ENCODE peak calls at places on chromosomes 13 and 19, in eight cellular contexts. Z is PC-3, X is MM.1S, I is K562, P is thoracic aorta, K is heart right ventricle, E is psoas muscle, V is heart left ventricle. R is an unnamed sample.

GRCh38 chr13:77386880-77387606 is 60.1 kb upstream of the MYCBP2 start:
- DNase-seq in V (no peak), P (peak), E (peak), Z (peak), I (no peak), X (no peak), K (no peak), R (no peak)

GRCh38 chr19:47663911-47664771 is 49.1 kb upstream of the EHD2 start:
- DNase-seq in I (peak), V (no peak), Z (peak), X (no peak), K (no peak), E (peak), P (peak), R (peak)

GRCh38 chr13:26222523-26223046 is 471 bp upstream of the RNF6 start:
- DNase-seq in K (peak), V (no peak), P (no peak), X (no peak), E (no peak), I (no peak), Z (no peak), R (no peak)

GRCh38 chr19:13215572-13216380 is 65.6 kb downstream of the IER2 start:
- DNase-seq in X (peak), Z (peak), P (no peak), E (no peak), K (no peak), I (no peak), V (no peak), R (no peak)

GRCh38 chr13:97440598-97440997 is 6.6 kb downstream of the RAP2A start:
- DNase-seq in E (no peak), X (no peak), V (no peak), P (no peak), Z (no peak), I (no peak), K (no peak), R (no peak)

GRCh38 chr13:25951831-25952230 is 100.0 kb downstream of the SHISA2 start:
- DNase-seq in P (no peak), Z (no peak), K (no peak), E (no peak), X (no peak), V (no peak), I (no peak), R (no peak)

GRCh38 chr13:79271616-79272015 is 134.4 kb downstream of the RBM26 start:
- DNase-seq in P (no peak), I (no peak), K (no peak), X (no peak), Z (no peak), E (no peak), V (no peak), R (no peak)

GRCh38 chr13:63517376-63517775 is 2101.7 kb upstream of the PCDH20 start:
- DNase-seq in I (no peak), X (no peak), Z (no peak), E (no peak), V (no peak), K (no peak), P (no peak), R (no peak)

GRCh38 chr13:110713981-110714797 is 689 bp downstream of the ING1 start:
- DNase-seq in I (no peak), E (peak), P (no peak), V (peak), X (peak), Z (peak), K (peak), R (peak)

GRCh38 chr19:30366282-30366681 is 5.9 kb upstream of the ZNF536 start:
- DNase-seq in K (no peak), E (no peak), P (no peak), V (no peak), Z (no peak), X (no peak), I (no peak), R (no peak)

GRCh38 chr19:28606269-28607032 is 606.5 kb downstream of the UQCRFS1 start:
- DNase-seq in Z (no peak), X (no peak), I (peak), E (no peak), P (no peak), V (no peak), K (no peak), R (no peak)

GRCh38 chr13:76048126-76048525 is 412.0 kb downstream of the LMO7 start:
- DNase-seq in Z (no peak), I (no peak), X (no peak), K (no peak), P (no peak), V (no peak), E (no peak), R (no peak)

GRCh38 chr19:49690656-49691242 is at the start of gene CPT1C:
- DNase-seq in E (peak), K (peak), X (no peak), I (no peak), V (peak), P (no peak), Z (peak), R (peak)

GRCh38 chr13:89380101-89380500 is 1708.9 kb downstream of the SLITRK5 start:
- DNase-seq in Z (peak), V (no peak), P (no peak), K (no peak), I (no peak), E (no peak), X (peak), R (peak)

GRCh38 chr19:46076951-46077814 is 36.4 kb upstream of the IGFL4 start:
- DNase-seq in P (no peak), E (no peak), I (peak), V (no peak), K (no peak), X (peak), Z (peak), R (no peak)

GRCh38 chr19:46718157-46718933 is 1.4 kb upstream of the PRKD2 start:
- DNase-seq in P (no peak), X (peak), E (no peak), Z (no peak), I (no peak), K (no peak), V (peak), R (no peak)

GRCh38 chr13:30113983-30114491 is 193.3 kb downstream of the KATNAL1 start:
- DNase-seq in E (no peak), X (no peak), Z (no peak), K (no peak), V (no peak), P (no peak), I (peak), R (peak)

GRCh38 chr13:26599403-26599802 is 41.9 kb downstream of the WASF3 start:
- DNase-seq in I (no peak), P (no peak), E (no peak), V (no peak), K (no peak), X (no peak), Z (no peak), R (no peak)

GRCh38 chr13:98198683-98199082 is 21.6 kb upstream of the RNF113B start:
- DNase-seq in I (no peak), V (no peak), P (no peak), K (no peak), X (no peak), Z (no peak), E (no peak), R (no peak)

GRCh38 chr13:47215741-47216140 is 318.9 kb upstream of the HTR2A start:
- DNase-seq in K (no peak), Z (peak), X (no peak), E (no peak), I (no peak), P (no peak), V (no peak), R (no peak)

GRCh38 chr19:39170398-39171231 is 26.1 kb upstream of the NCCRP1 start:
- DNase-seq in V (no peak), E (no peak), P (no peak), Z (no peak), I (no peak), K (no peak), X (no peak), R (no peak)

GRCh38 chr13:34435338-34435737 is 506.7 kb upstream of the NBEA start:
- DNase-seq in I (no peak), X (no peak), E (no peak), K (no peak), V (no peak), Z (peak), P (no peak), R (no peak)

GRCh38 chr13:23183292-23183691 is 2.5 kb downstream of the SGCG start:
- DNase-seq in X (no peak), P (no peak), Z (no peak), K (peak), V (no peak), E (peak), I (no peak), R (no peak)

GRCh38 chr13:99384468-99384867 is 77.3 kb upstream of the GPR183 start:
- DNase-seq in Z (no peak), X (no peak), K (no peak), V (no peak), I (no peak), P (no peak), E (no peak), R (no peak)

GRCh38 chr19:12930002-12930645 is 3.4 kb downstream of the FARSA start:
- DNase-seq in X (no peak), K (no peak), Z (no peak), V (no peak), I (no peak), E (no peak), P (no peak), R (no peak)

GRCh38 chr13:50678464-50679162 is 164.9 kb downstream of the DLEU7 start:
- DNase-seq in K (no peak), Z (peak), V (no peak), X (no peak), P (no peak), I (no peak), E (no peak), R (no peak)

GRCh38 chr13:51805313-51805712 is 1.4 kb upstream of the DHRS12 start:
- DNase-seq in V (no peak), E (no peak), K (no peak), I (no peak), P (no peak), Z (no peak), X (no peak), R (no peak)

GRCh38 chr19:35828694-35829301 is 16.2 kb upstream of the PRODH2 start:
- DNase-seq in X (peak), K (peak), V (peak), E (no peak), Z (peak), I (peak), P (no peak), R (no peak)

GRCh38 chr19:48249502-48250014 is 6.2 kb downstream of the CARD8 start:
- DNase-seq in V (peak), Z (no peak), X (peak), I (no peak), E (peak), K (peak), P (no peak), R (peak)

GRCh38 chr13:59527500-59527899 is 636.2 kb downstream of the DIAPH3 start:
- DNase-seq in X (no peak), P (no peak), E (no peak), Z (no peak), I (no peak), K (no peak), V (no peak), R (no peak)

GRCh38 chr13:99008577-99008976 is 30.7 kb upstream of the DOCK9 start:
- DNase-seq in Z (no peak), I (no peak), V (no peak), X (no peak), E (no peak), P (no peak), K (no peak), R (no peak)

GRCh38 chr19:33562636-33563035 is 41.0 kb upstream of the PEPD start:
- DNase-seq in Z (no peak), K (no peak), X (no peak), P (no peak), E (no peak), I (no peak), V (no peak), R (no peak)

GRCh38 chr19:9075064-9075964 is 11.5 kb upstream of the OR1M1 start:
- DNase-seq in E (peak), K (peak), Z (peak), V (peak), X (no peak), I (peak), P (peak), R (peak)

GRCh38 chr19:46860846-46861690 is at the start of gene ARHGAP35:
- DNase-seq in E (peak), K (peak), P (no peak), V (no peak), X (peak), Z (peak), I (peak), R (no peak)

GRCh38 chr13:112332727-112333126 is 43.4 kb upstream of the SPACA7 start:
- DNase-seq in P (no peak), Z (no peak), E (no peak), K (no peak), X (no peak), I (no peak), V (no peak), R (no peak)

GRCh38 chr19:52992109-52993004 is 21.4 kb upstream of the ERVV-1 start:
- DNase-seq in P (no peak), X (no peak), I (peak), Z (no peak), V (peak), K (peak), E (no peak), R (no peak)

GRCh38 chr13:39604736-39605135 is 1.7 kb upstream of the LHFPL6 start:
- DNase-seq in P (no peak), K (no peak), X (no peak), E (no peak), I (no peak), Z (no peak), V (no peak), R (no peak)

GRCh38 chr13:39602277-39602613 is 748 bp downstream of the LHFPL6 start:
- DNase-seq in X (peak), V (no peak), Z (no peak), E (no peak), P (no peak), I (no peak), K (no peak), R (no peak)

GRCh38 chr13:39601636-39602035 is 1.4 kb downstream of the LHFPL6 start:
- DNase-seq in V (no peak), P (no peak), I (no peak), Z (no peak), X (no peak), E (no peak), K (no peak), R (no peak)

GRCh38 chr13:39603424-39603947 is 493 bp upstream of the LHFPL6 start:
- DNase-seq in K (no peak), P (no peak), E (no peak), V (no peak), X (no peak), Z (peak), I (no peak), R (peak)

GRCh38 chr13:39602614-39603366 is at the start of gene LHFPL6:
- DNase-seq in P (peak), K (peak), E (peak), V (peak), X (peak), Z (peak), I (peak), R (peak)
- H3K27ac ChIP-seq in P (peak), K (peak), E (peak), V (peak), X (no peak), Z (peak), I (no peak), R (peak)

GRCh38 chr19:2600914-2601870 is 101.3 kb downstream of the GNG7 start:
- DNase-seq in K (no peak), P (no peak), X (no peak), V (no peak), I (no peak), Z (no peak), E (no peak), R (no peak)

GRCh38 chr19:2607712-2608601 is 94.5 kb downstream of the GNG7 start:
- DNase-seq in K (no peak), E (no peak), Z (no peak), X (peak), I (no peak), V (peak), P (no peak), R (no peak)

GRCh38 chr19:2604747-2605329 is 97.7 kb downstream of the GNG7 start:
- DNase-seq in Z (no peak), I (no peak), P (no peak), X (no peak), K (no peak), E (no peak), V (no peak), R (no peak)

GRCh38 chr19:2603320-2603719 is 99.2 kb downstream of the GNG7 start:
- DNase-seq in P (no peak), I (no peak), V (peak), Z (no peak), K (peak), X (no peak), E (peak), R (no peak)

DNA sequence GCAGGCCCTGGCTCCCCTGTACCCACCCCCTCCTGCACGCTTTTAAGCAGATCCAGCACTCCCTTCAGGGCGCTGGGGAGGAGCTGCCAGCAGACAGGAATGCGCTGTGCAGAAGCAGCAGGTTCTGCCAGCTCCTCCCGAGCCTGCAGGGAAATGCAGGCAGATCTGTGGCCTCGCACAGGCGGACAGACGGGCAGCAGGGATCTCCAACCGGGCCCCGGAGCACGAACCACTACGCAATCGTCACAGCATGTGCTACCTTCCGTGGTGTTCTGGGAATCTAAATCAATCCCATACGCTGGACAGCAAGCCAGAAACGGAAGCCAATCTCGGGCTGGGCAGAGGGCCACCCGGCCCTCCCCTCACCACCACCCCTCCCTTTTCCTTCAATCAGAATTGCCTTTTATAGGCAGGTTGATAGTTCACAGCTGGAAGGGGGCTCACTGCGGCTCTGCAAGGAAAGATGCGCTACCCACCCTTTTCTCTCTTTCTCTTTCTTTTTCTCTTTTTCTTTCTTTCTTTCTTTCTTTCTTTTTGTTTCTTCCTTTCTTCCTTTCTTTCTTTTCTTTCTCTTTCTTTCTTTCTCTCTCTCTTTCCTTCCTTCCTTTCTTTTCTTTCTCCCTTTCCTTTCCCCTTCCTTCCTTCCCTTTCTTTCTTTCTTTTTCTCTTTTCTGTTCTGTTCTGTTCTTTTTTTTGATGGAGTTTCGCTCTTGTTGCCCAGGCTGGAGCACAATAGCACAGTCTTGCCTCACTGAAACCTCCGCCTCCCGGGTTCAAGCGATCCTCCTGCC is 99.9 kb downstream of the GNG7 start:
- DNase-seq in I (no peak), P (peak), K (peak), Z (peak), X (no peak), V (peak), E (peak), R (peak)
- H3K4me3 ChIP-seq in I (no peak), P (peak), K (peak), Z (peak), X (no peak), V (peak), E (peak), R (no peak)

DNA sequence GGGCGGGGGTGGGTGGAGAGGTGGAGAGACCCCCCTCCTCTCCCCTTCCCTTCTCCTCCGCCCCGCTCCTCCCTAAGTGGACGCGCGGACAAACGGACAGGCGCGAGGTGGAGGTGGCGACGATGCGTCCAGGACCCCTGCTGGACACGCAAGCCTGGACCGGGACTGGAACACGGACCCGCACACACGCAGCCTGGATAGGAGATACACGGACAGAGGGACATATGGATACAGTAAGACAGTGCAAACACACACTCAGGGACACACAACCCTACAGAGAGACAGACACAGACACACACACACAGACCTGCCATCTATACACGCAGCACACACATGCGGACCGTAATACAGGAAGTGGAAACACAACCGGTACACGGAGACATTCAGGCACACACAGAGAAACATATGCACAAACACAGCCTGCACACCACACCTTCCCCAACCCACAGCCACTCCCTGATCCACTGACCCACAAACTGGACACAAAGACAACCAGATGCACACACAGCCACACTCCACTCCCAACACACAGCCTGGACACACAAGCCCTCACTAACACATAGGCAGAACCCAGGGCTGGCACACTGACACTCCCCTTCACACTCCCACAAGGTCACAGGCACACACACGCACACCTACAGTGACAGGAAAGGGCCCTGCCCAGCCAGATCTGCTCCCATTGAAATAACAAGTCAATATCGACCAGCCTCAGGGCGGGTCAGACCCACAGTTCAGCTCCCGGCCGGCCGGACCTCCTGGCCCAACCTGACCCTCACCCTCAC is 696 bp upstream of the ERFL start:
- DNase-seq in E (no peak), I (peak), P (no peak), K (no peak), Z (no peak), X (no peak), V (no peak), R (no peak)
- TF ChIP-seq CTCF in E (no peak), I (no peak), P (no peak), K (no peak), Z (no peak), X (no peak), V (no peak), R (no peak)

DNA sequence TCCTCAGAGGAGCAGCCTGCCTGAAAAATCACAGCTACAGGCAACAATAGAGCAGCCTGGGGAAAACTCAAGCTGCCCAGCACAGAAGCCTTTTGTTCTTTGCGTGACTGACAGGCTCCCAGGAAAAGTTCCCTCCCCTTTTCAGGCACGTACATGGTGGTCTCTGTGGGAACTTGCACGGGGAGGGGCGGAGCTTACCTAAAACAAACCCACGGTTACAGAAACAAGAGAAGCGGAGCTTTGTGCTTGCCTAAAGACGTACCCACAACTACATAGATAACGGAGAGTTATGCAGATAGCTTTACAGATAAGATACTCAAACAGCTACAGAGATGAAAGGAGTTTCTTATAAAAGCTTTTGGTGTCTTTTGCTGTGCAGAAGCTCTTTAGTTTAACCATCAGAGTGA is 11.4 kb downstream of the ETFB start:
- DNase-seq in P (no peak), E (peak), X (no peak), K (no peak), I (no peak), Z (no peak), V (no peak), R (no peak)
- H3K27ac ChIP-seq in P (no peak), E (no peak), X (no peak), K (no peak), I (peak), Z (no peak), V (no peak), R (no peak)

DNA sequence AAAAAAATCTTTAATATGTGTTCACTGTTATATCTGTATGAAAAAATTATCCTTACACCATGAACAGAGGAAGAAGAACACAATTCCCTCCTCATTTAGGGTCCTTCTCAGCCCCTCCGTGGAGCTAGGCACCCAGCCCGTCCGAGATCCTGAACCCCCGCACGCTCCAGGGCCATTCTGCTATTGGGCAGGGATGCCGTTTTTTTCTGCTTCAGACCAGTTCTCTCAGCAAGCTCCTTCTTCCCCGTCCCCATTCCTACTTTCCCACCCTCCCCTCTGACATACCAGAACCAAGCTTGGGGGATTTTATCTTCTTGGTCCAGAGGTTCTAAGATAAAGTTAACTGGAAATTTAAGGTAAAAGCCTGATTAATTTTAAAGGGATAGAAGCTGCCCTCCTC is 36.2 kb downstream of the ATP12A start:
- DNase-seq in I (no peak), K (no peak), P (no peak), E (peak), Z (no peak), V (no peak), X (no peak), R (no peak)
- H3K4me3 ChIP-seq in I (no peak), K (no peak), P (no peak), E (no peak), Z (no peak), V (no peak), X (no peak), R (no peak)

R was measured in lung.